ENCODE peak calls at places on chromosome 13, in four cellular contexts. I is OCI-LY7, M is skeletal muscle cell, D is fibroblast of pulmonary artery. K is an unnamed sample.

GRCh38 chr13:75360170-75360569 is 121.8 kb downstream of the TBC1D4 start:
- DNase-seq in M (no peak), D (no peak), I (no peak), K (no peak)

GRCh38 chr13:22325761-22326160 is 654.9 kb downstream of the FGF9 start:
- DNase-seq in D (no peak), M (no peak), I (no peak), K (no peak)

GRCh38 chr13:44974056-44974798 is 15.0 kb downstream of the NUFIP1 start:
- DNase-seq in M (peak; percentile 30), D (peak; percentile 85), I (no peak), K (no peak)

GRCh38 chr13:106243011-106243410 is 292.5 kb downstream of the EFNB2 start:
- DNase-seq in I (no peak), D (no peak), M (no peak), K (no peak)

GRCh38 chr13:40673414-40673813 is 7.0 kb upstream of the FOXO1 start:
- DNase-seq in I (no peak), M (no peak), D (no peak), K (no peak)

GRCh38 chr13:98582947-98583346 is 6.0 kb upstream of the STK24 start:
- DNase-seq in D (no peak), I (no peak), M (no peak), K (no peak)

GRCh38 chr13:32881074-32881791 is 135.0 kb upstream of the KL start:
- DNase-seq in D (peak; percentile 77), I (no peak), M (peak; percentile 79), K (no peak)

GRCh38 chr13:113848431-113849260 is 15.2 kb downstream of the GAS6 start:
- DNase-seq in D (no peak), M (no peak), I (no peak), K (no peak)

GRCh38 chr13:62137629-62138405 is 722.2 kb upstream of the PCDH20 start:
- DNase-seq in M (no peak), D (no peak), I (no peak), K (no peak)

GRCh38 chr13:77351326-77351725 is 24.4 kb upstream of the MYCBP2 start:
- DNase-seq in I (no peak), D (no peak), M (no peak), K (no peak)

GRCh38 chr13:75416327-75417005 is 65.5 kb downstream of the TBC1D4 start:
- DNase-seq in M (no peak), I (peak; percentile 80), D (no peak), K (no peak)

GRCh38 chr13:51229141-51229540 is 6.9 kb downstream of the FAM124A start:
- DNase-seq in D (no peak), M (no peak), I (no peak), K (no peak)

GRCh38 chr13:51233117-51233826 is 11.1 kb downstream of the FAM124A start:
- DNase-seq in I (no peak), M (no peak), D (no peak), K (no peak)

GRCh38 chr13:51231456-51231855 is 9.3 kb downstream of the FAM124A start:
- DNase-seq in D (no peak), M (no peak), I (no peak), K (no peak)

GRCh38 chr13:51229731-51230130 is 7.5 kb downstream of the FAM124A start:
- DNase-seq in M (no peak), I (no peak), D (no peak), K (no peak)

GRCh38 chr13:51230473-51231105 is 8.4 kb downstream of the FAM124A start:
- DNase-seq in D (peak; percentile 74), M (peak; percentile 13), I (no peak), K (no peak)
- H3K4me3 ChIP-seq in D (peak overlapping the region; percentile 32), M (no peak overlapping the region), I (no peak overlapping the region), K (no peak overlapping the region)

DNA sequence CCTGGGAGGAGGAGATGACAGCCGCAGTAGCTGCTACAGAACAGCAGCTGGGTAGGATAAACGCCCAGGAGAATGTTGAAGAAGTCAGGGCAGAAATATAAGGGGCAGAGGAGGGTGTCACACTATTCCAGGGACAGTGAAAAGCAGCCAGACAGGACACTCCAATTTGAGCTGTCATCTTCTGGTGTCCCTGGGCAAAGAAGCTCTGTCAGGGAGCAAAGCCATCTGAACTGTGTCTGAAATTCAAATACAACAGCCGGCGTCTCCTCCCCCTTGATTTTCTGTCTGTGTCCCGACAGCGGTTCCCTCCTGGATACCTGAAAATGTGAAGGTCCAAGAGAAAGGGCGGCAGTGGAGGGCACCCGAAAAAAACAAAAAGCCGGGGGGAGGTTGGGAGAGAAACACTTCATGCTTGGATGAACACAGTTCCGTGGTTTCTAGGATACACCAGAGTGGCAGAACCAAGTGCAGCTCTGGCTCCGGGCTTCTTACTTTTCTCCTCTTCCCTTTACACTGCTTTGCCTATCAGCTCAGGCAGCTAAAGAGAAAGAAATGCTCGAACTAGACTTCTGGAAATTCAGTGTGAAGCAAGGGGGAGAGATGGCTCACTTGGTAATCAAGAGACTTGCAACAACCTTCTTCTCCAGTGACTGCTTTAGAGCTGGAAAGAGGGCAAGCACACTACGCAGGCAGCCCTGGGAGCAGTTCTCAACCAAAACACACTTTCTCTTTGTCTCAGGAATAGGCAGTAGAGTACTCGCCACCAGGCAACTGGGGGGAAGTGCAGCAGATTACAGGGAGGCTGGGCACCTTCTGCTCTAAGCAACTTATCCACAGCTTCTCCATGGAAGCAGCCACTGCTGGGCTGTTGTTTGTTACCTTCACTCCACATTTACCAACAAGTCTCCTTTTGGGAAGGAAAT is 465.6 kb downstream of the ITGBL1 start:
- DNase-seq in M (no peak), I (no peak), D (no peak), K (no peak)
- H3K4me3 ChIP-seq in M (no peak overlapping the region), I (no peak overlapping the region), D (no peak overlapping the region), K (no peak overlapping the region)

GRCh38 chr13:48973845-48974431 is 1.8 kb upstream of the FNDC3A start:
- DNase-seq in D (no peak), I (no peak), M (no peak), K (no peak)
- H3K4me3 ChIP-seq in D (no peak overlapping the region), I (no peak overlapping the region), M (no peak overlapping the region), K (no peak overlapping the region)

DNA sequence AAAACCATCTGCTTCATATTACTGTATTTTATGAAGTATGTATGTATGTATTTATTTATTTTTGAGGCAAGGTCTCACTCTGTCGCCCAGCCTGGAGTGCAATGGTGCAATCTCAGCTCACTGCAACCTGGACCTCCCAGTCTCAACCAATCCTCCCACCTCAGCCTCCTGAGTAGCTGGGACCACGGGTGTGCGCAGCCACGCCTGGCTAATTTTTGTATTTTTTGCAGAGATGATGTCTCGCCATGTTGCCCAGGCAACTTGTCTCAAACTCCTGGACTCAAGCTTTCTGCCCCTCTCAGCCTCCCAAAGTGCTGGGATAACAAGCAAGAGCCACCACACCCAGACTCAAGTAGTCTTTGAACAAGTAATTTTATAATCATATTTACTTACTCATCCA is 5.5 kb downstream of the KATNAL1 start:
- DNase-seq in I (no peak), D (no peak), M (no peak), K (no peak)
- H3K4me3 ChIP-seq in I (peak overlapping the region; percentile 82), D (no peak overlapping the region), M (no peak overlapping the region), K (no peak overlapping the region)

DNA sequence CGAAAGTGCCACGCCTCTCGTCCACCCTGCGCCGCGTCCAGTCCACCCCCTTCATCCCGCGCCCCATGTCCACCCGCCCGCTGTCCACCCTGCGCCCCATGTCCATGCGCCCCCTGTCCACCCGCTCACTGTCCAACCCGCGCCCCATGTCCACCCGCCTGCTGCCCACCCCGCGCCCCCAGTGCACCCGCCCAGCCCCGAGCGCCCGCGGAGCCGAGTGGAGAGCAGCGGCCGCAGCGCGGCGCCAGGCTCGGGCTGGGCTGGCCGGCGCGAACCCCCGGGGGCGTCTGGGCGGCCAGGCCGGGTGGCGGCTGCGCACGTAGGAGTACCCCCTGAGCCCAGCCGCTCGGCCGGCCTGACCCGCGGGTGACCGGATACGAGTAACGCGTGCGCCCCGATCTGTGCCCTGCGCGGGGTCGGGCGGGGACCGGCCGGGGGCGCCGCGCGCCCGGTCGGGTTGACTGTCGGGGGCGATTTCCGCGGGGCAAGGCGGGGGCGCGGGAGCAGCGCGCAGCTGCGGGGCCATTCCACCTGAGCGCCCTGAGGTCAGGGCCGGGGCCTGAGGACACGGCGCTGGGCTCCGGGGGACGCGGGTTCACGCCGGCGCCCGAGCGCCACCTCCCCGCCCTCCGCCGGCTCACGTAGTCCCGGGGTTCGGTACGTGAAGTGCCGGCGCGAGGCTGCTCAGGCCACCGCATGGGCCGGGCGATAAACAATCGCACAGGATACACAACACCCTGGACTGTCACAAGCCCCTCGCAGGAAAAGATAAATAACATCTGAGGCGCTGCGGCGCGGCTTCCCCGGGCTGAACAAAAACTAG is 37.5 kb upstream of the FLT1 start:
- DNase-seq in I (no peak), D (no peak), M (no peak), K (no peak)
- H3K4me3 ChIP-seq in I (no peak overlapping the region), D (peak overlapping the region; percentile 46), M (peak overlapping the region; percentile 44), K (peak overlapping the region; percentile 29)

DNA sequence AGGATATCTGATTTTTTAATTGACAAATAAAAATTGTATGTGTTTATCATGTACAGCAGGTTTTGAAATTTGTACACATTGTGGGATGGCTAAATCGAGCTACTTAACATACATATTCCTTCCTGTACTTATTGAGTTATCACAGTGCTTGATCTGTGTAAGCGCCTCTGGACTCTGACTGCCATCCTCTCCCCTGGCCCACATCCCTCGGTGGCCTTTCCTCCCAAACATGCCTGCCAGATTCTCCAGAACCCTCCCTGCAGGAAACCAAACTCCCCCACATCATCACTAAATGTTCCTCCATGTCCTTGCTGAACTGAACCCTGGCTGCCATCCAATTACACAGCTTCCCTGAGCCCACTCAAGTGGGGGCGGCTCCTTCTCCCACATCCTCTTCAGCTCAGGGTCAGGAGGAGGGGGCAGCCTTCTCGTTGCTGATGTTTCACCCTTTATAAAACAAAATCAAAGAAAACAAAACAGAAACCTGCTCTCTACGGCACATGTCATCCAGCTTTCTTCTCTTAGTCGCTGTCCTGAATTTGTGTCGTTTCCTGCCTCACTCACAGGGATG is 97.2 kb upstream of the SPATA13 start:
- DNase-seq in D (peak; percentile 84), I (no peak), M (peak; percentile 39), K (no peak)
- H3K4me3 ChIP-seq in D (peak overlapping the region; percentile 25), I (no peak overlapping the region), M (no peak overlapping the region), K (no peak overlapping the region)

DNA sequence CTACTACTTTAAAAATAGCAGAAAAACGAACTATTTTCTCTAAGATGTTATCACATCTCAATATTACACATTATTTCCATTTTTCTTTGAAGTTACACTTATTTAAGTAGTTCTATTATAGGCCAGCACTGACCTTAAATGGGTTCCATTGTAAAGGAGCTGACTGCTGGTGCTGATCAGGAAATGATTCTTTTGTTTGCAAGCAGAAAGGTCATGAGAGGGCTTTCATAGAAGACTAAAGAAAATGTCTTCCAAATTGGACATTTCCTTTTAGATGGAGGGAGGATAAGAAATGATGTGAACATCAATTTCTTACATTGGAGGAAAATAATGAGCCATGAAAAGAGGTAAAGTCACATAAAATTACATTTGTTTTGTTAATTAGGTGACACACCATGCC is 96.2 kb downstream of the SUCLA2 start:
- DNase-seq in I (no peak), D (no peak), M (no peak), K (no peak)
- H3K4me3 ChIP-seq in I (no peak overlapping the region), D (no peak overlapping the region), M (no peak overlapping the region), K (no peak overlapping the region)